ENCODE peak calls at places on chromosome 18, in five cellular contexts. U is suprapubic skin, W is SK-N-SH, Z is stomach, Q is A549. L is an unnamed sample.

GRCh38 chr18:14971461-14972185 is 223.7 kb downstream of the ANKRD30B start:
- DNase-seq in U (no peak), W (no peak), Z (no peak), Q (no peak), L (no peak)

GRCh38 chr18:30175061-30175574 is 867.4 kb downstream of the DSC3 start:
- DNase-seq in U (peak; percentile 54), W (no peak), Z (no peak), Q (no peak), L (no peak)

GRCh38 chr18:77858331-77858730 is 608.7 kb downstream of the GALR1 start:
- DNase-seq in U (no peak), W (no peak), Z (no peak), Q (no peak), L (peak; percentile 14)

GRCh38 chr18:12234451-12235190 is 19.5 kb upstream of the CIDEA start:
- DNase-seq in U (no peak), W (no peak), Z (no peak), Q (no peak), L (no peak)

GRCh38 chr18:8373486-8373885 is 235.8 kb upstream of the RAB12 start:
- DNase-seq in U (no peak), W (no peak), Z (no peak), Q (no peak), L (no peak)

GRCh38 chr18:27599202-27599829 is 414.2 kb upstream of the CHST9 start:
- DNase-seq in U (no peak), W (peak; percentile 24), Z (peak; percentile 45), Q (peak; percentile 11), L (no peak)

GRCh38 chr18:59763541-59764136 is 66.4 kb upstream of the CCBE1 start:
- DNase-seq in U (no peak), W (no peak), Z (no peak), Q (no peak), L (no peak)

GRCh38 chr18:67104700-67105284 is 411.7 kb downstream of the DSEL start:
- DNase-seq in U (peak; percentile 73), W (peak; percentile 24), Z (peak; percentile 65), Q (peak; percentile 1), L (no peak)

GRCh38 chr18:420661-421060 is 79.8 kb downstream of the COLEC12 start:
- DNase-seq in U (no peak), W (no peak), Z (no peak), Q (no peak), L (no peak)

GRCh38 chr18:51330148-51330547 is 132.7 kb upstream of the MEX3C start:
- DNase-seq in U (no peak), W (no peak), Z (no peak), Q (no peak), L (no peak)

GRCh38 chr18:12060182-12060870 is 33.3 kb upstream of the ANKRD62 start:
- DNase-seq in U (no peak), W (peak; percentile 71), Z (no peak), Q (peak; percentile 21), L (no peak)

GRCh38 chr18:73340135-73340934 is 472.5 kb upstream of the NETO1 start:
- DNase-seq in U (no peak), W (no peak), Z (no peak), Q (no peak), L (no peak)

GRCh38 chr18:39494211-39494896 is 1928.8 kb upstream of the CELF4 start:
- DNase-seq in U (no peak), W (no peak), Z (no peak), Q (no peak), L (no peak)

GRCh38 chr18:26215247-26215970 is 10.8 kb upstream of the TAF4B start:
- DNase-seq in U (no peak), W (no peak), Z (no peak), Q (no peak), L (no peak)

GRCh38 chr18:68925268-68925667 is 127.4 kb downstream of the CCDC102B start:
- DNase-seq in U (no peak), W (no peak), Z (no peak), Q (no peak), L (no peak)

GRCh38 chr18:75926811-75927210 is 499.3 kb upstream of the SMIM21 start:
- DNase-seq in U (no peak), W (no peak), Z (no peak), Q (no peak), L (no peak)

GRCh38 chr18:26089247-26090129 is 925 bp downstream of the SS18 start:
- DNase-seq in U (no peak), W (peak; percentile 10), Z (no peak), Q (no peak), L (no peak)

GRCh38 chr18:8212893-8213805 is 396.1 kb upstream of the RAB12 start:
- DNase-seq in U (no peak), W (no peak), Z (no peak), Q (no peak), L (no peak)

GRCh38 chr18:8771930-8772329 is 66.6 kb downstream of the MTCL1 start:
- DNase-seq in U (no peak), W (no peak), Z (peak; percentile 51), Q (no peak), L (no peak)

GRCh38 chr18:74820160-74820780 is 222.6 kb downstream of the ZNF407 start:
- DNase-seq in U (no peak), W (no peak), Z (no peak), Q (no peak), L (no peak)

GRCh38 chr18:32378705-32379104 is 92.0 kb downstream of the GAREM1 start:
- DNase-seq in U (no peak), W (no peak), Z (peak; percentile 75), Q (no peak), L (no peak)

GRCh38 chr18:13548944-13549878 is 177.1 kb downstream of the FAM210A start:
- DNase-seq in U (no peak), W (no peak), Z (no peak), Q (no peak), L (no peak)
- TF ChIP-seq EP300 in U (no peak), W (no peak), Z (no peak), Q (no peak), L (no peak)

GRCh38 chr18:46060359-46060841 is 11.7 kb downstream of the PSTPIP2 start:
- DNase-seq in U (no peak), W (no peak), Z (no peak), Q (no peak), L (no peak)
- TF ChIP-seq EP300 in U (no peak), W (no peak), Z (no peak), Q (no peak), L (no peak)

GRCh38 chr18:3741333-3741732 is 291.4 kb downstream of the TGIF1 start:
- DNase-seq in U (no peak), W (no peak), Z (no peak), Q (no peak), L (no peak)
- TF ChIP-seq EP300 in U (no peak), W (no peak), Z (no peak), Q (no peak), L (no peak)

GRCh38 chr18:46224181-46224775 is 120.1 kb downstream of the HAUS1 start:
- DNase-seq in U (no peak), W (no peak), Z (no peak), Q (no peak), L (no peak)

GRCh38 chr18:46222093-46222492 is 117.9 kb downstream of the HAUS1 start:
- DNase-seq in U (no peak), W (peak; percentile 22), Z (no peak), Q (no peak), L (no peak)

GRCh38 chr18:46220116-46220515 is 115.9 kb downstream of the HAUS1 start:
- DNase-seq in U (no peak), W (no peak), Z (no peak), Q (no peak), L (no peak)

GRCh38 chr18:46226461-46226860 is 122.3 kb downstream of the HAUS1 start:
- DNase-seq in U (no peak), W (no peak), Z (no peak), Q (no peak), L (no peak)

DNA sequence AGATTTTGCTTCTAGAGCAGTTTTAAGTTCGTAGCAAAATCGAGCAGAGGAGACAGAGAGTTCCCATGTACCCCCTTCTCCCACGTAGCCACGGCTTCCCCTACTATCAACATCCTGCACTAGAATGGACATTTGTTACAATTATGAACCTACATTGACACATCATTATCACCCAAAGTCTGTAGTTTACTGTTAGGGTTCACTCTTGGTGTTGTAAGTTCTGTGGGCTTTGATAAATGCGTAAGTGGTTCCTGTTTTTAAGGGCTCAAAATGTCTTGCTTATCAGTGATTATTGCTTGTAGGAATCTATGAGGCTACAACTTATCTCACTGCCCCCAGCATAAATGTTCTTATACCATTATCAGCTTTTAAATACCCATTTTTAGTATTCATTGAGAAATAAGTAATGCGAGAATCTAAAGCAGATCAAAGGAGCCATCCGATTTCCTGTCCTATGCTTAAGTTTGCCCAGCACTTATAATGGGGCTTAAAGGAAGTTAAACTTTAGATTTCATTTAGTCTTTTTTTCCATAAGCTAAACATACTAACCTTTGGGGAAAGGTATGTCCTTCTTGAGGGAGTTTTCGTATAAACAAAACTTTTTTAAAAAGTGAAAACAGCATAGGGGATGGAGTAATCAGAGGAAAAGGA is 118.7 kb downstream of the HAUS1 start:
- DNase-seq in U (no peak), W (no peak), Z (no peak), Q (no peak), L (no peak)
- TF ChIP-seq EP300 in U (no peak), W (no peak), Z (no peak), Q (no peak), L (no peak)

GRCh38 chr18:24071779-24072178 is 57.2 kb downstream of the TTC39C start:
- DNase-seq in U (no peak), W (no peak), Z (no peak), Q (no peak), L (no peak)

GRCh38 chr18:24075731-24076130 is 61.2 kb downstream of the TTC39C start:
- DNase-seq in U (no peak), W (no peak), Z (no peak), Q (no peak), L (no peak)

GRCh38 chr18:24071029-24071428 is 56.5 kb downstream of the TTC39C start:
- DNase-seq in U (no peak), W (no peak), Z (no peak), Q (no peak), L (no peak)

GRCh38 chr18:24073791-24074190 is 59.2 kb downstream of the TTC39C start:
- DNase-seq in U (no peak), W (no peak), Z (no peak), Q (no peak), L (no peak)

GRCh38 chr18:24072743-24073142 is 58.2 kb downstream of the TTC39C start:
- DNase-seq in U (no peak), W (no peak), Z (no peak), Q (no peak), L (no peak)
- TF ChIP-seq EP300 in U (no peak), W (no peak), Z (no peak), Q (no peak), L (no peak)

DNA sequence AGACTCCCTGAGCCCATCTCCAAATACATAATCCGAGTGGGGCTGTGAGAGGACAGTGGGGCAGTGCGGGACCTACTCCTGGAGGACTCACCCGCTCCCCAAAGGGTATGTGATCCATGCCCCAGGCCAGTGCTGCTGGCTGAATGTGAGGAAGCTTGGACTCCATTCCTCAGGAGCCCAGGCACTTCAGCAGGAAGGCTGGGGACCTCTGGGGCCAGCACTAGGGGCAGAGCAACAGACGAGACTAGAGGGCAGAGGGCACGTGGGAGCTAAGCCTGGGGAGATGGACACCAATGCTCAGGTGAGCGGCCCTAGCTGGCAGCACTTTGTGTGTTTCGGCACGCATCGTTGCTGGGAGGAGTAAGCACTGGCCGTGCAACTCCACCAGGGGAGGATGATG is 84.9 kb downstream of the MALT1 start:
- DNase-seq in U (no peak), W (no peak), Z (no peak), Q (no peak), L (no peak)
- TF ChIP-seq EP300 in U (no peak), W (no peak), Z (no peak), Q (no peak), L (no peak)

GRCh38 chr18:55262021-55262560 is 302.8 kb upstream of the CCDC68 start:
- DNase-seq in U (no peak), W (no peak), Z (no peak), Q (no peak), L (no peak)
- TF ChIP-seq EP300 in U (no peak), W (no peak), Z (no peak), Q (no peak), L (no peak)